ENCODE peak calls at places on chromosomes 1 and 21, in four cellular contexts. G, K, U and D are unnamed samples.

GRCh38 chr1:208599063-208599462 is 354.9 kb upstream of the PLXNA2 start:
- DNase-seq in G (no peak), K (no peak), U (no peak), D (no peak)

GRCh38 chr1:182143825-182144661 is 82.5 kb upstream of the ZNF648 start:
- DNase-seq in G (peak; percentile 81), K (peak; percentile 80), U (peak; percentile 77), D (peak; percentile 66)

GRCh38 chr1:246768403-246769020 is 44.3 kb downstream of the SCCPDH start:
- DNase-seq in G (no peak), K (no peak), U (no peak), D (peak; percentile 75)

GRCh38 chr1:115327270-115327669 is 10.8 kb downstream of the NGF start:
- DNase-seq in G (no peak), K (no peak), U (no peak), D (no peak)

GRCh38 chr21:15706686-15707085 is 23.1 kb upstream of the USP25 start:
- DNase-seq in G (no peak), K (peak; percentile 38), U (no peak), D (peak; percentile 40)

GRCh38 chr1:181754103-181754502 is 270.8 kb downstream of the CACNA1E start:
- DNase-seq in G (no peak), K (no peak), U (no peak), D (no peak)

GRCh38 chr1:60102691-60103090 is 29.1 kb upstream of the C1orf87 start:
- DNase-seq in G (no peak), K (no peak), U (no peak), D (no peak)

GRCh38 chr1:115952547-115952946 is 23.8 kb upstream of the SLC22A15 start:
- DNase-seq in G (no peak), K (no peak), U (no peak), D (no peak)

GRCh38 chr21:15009964-15010363 is 54.8 kb downstream of the NRIP1 start:
- DNase-seq in G (no peak), K (no peak), U (no peak), D (no peak)

GRCh38 chr1:1890506-1891348 is at the start of gene GNB1:
- DNase-seq in G (peak; percentile 96), K (peak; percentile 88), U (peak; percentile 88), D (peak; percentile 92)

GRCh38 chr1:231202125-231202633 is 38.8 kb upstream of the GNPAT start:
- DNase-seq in G (no peak), K (no peak), U (no peak), D (no peak)

GRCh38 chr1:20358761-20359263 is 68.1 kb downstream of the VWA5B1 start:
- DNase-seq in G (no peak), K (peak; percentile 92), U (peak; percentile 71), D (no peak)

GRCh38 chr1:56526571-56527174 is 52.7 kb downstream of the PLPP3 start:
- DNase-seq in G (no peak), K (no peak), U (no peak), D (no peak)

GRCh38 chr1:14915356-14916054 is 238.0 kb upstream of the TMEM51 start:
- DNase-seq in G (no peak), K (peak; percentile 52), U (peak; percentile 32), D (peak; percentile 89)

GRCh38 chr1:244163861-244164562 is 112.9 kb downstream of the ZBTB18 start:
- DNase-seq in G (no peak), K (peak; percentile 12), U (peak; percentile 27), D (peak; percentile 73)

GRCh38 chr1:74160045-74160444 is 37.9 kb downstream of the LRRIQ3 start:
- DNase-seq in G (no peak), K (no peak), U (no peak), D (no peak)

GRCh38 chr1:3002349-3003038 is 18.8 kb upstream of the ACTRT2 start:
- DNase-seq in G (no peak), K (no peak), U (no peak), D (no peak)

GRCh38 chr1:156336242-156336641 is 1.9 kb downstream of the CCT3 start:
- DNase-seq in G (no peak), K (no peak), U (no peak), D (no peak)

GRCh38 chr1:55210990-55211389 is 4.2 kb downstream of the USP24 start:
- DNase-seq in G (no peak), K (no peak), U (no peak), D (no peak)
- H3K27ac ChIP-seq in G (peak overlapping the region; percentile 54), K (peak overlapping the region; percentile 10), U (peak overlapping the region; percentile 99), D (no peak overlapping the region)

DNA sequence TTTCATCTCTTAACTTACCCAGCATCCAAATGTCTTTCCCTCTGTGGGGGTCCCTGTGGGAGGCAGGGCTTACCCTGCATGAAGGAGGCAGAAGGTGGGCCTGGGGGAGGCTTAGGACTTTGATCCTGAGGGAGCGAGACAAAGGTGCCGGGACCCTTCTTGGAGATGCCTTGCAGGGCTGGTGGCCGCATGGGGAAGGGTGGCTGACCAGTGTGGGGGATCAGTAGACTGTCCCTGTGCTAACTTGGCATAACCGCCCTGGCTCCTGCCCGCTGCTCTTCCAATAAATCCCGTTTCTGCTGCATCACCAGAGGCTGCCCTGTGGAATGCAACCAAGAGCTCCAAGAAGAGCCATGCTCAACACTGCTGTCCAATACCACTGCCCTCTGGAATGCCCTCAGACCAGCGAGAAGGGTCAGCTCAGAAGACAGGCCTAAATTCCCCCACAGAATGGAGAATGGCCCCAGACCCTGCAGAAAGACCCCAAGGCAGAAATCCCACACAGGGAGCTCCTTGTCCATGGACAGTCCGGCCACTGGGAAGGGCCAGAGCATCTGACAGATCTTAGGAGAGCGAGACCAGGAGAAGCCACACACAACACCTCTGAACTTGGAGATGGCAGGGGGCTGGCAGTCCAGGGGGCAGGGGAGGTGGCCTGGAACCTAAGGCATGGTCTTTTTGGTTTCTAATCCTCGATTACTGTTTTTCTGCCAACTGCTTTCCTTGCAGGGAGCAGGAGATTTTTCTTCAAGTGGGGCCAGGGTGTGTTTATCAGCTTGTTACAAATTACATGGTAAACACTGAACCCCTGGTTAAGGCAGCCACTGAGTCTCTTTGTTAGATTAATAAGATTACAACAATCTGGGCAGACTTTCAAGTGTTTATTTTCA is 46.7 kb upstream of the DMRTB1 start:
- DNase-seq in G (no peak), K (no peak), U (no peak), D (peak; percentile 45)
- H3K27ac ChIP-seq in G (no peak overlapping the region), K (no peak overlapping the region), U (no peak overlapping the region), D (no peak overlapping the region)

GRCh38 chr1:31624354-31625179 is 7.1 kb downstream of the HCRTR1 start:
- DNase-seq in G (no peak), K (no peak), U (no peak), D (peak; percentile 36)

GRCh38 chr1:31621498-31621820 is 4.0 kb downstream of the HCRTR1 start:
- DNase-seq in G (no peak), K (no peak), U (no peak), D (no peak)

GRCh38 chr1:31620631-31621497 is 3.4 kb downstream of the HCRTR1 start:
- DNase-seq in G (no peak), K (no peak), U (no peak), D (no peak)

GRCh38 chr1:31623365-31623764 is 5.9 kb downstream of the HCRTR1 start:
- DNase-seq in G (no peak), K (no peak), U (no peak), D (peak; percentile 40)

DNA sequence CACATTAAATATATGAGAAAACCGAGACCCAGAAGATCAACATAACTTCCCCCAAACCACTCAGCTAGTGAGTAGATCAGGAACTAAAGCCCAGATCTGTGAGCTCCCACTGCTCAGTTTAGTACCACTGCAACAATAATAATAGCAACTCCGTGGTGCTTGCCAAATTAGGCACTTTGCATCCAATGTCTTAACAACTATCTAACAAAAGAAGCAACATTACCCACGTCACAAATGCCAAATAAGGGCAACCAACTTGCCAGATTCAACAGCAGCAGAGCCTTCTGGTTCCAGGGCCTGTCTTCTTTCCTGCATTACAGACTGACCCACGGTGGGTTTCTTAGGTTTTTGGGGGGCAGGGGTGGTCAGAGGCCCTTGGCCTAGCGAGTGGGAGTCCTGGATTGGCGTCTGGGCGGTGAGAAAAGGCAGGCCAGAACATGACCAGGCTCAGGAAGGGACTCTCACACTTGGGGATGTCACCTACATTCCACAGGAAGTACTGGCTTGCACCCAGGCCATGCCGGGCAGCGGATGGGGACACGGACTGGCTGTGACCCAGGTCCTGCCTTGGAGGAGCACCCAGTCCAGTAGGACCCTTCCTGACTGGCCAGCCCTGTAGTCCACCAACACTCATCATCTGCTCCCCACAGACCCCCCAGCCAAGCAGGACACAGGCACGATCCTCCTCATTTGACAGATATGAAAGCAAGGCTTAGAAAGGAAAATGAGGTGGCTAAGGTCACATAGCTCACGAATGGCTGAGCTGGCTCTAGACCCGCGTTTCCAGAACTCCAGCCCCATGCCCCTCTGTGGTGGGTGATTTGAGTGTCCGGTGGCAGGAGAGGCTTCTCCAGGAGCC is 4.6 kb downstream of the HCRTR1 start:
- DNase-seq in G (no peak), K (no peak), U (peak; percentile 45), D (peak; percentile 31)
- H3K27ac ChIP-seq in G (no peak overlapping the region), K (no peak overlapping the region), U (peak overlapping the region; percentile 60), D (no peak overlapping the region)

DNA sequence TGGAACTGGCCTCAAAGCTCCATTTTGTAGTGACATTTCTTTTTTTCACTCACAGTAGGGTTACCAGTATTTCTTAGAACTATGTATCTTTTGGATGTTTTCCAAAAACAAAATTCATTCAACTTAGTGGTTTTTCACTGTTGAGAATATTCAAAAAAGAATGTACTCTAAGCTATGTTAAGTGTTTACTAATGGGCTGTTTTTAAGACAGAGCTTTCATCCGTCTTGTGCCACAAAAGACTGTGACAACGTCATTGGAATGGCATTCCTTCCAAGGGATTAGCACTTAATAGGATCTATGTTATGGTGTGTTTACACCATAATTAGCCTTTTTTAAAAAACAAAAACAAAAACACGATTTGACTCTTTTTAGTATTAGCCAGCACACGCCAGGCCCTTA is 66.8 kb downstream of the TTC3 start:
- DNase-seq in G (no peak), K (no peak), U (no peak), D (peak; percentile 62)
- H3K27ac ChIP-seq in G (no peak overlapping the region), K (no peak overlapping the region), U (no peak overlapping the region), D (peak overlapping the region; percentile 50)

GRCh38 chr1:23568608-23569383 is 9.5 kb upstream of the ID3 start:
- DNase-seq in G (no peak), K (no peak), U (no peak), D (no peak)
- H3K27ac ChIP-seq in G (no peak overlapping the region), K (no peak overlapping the region), U (peak overlapping the region; percentile 86), D (peak overlapping the region; percentile 98)

GRCh38 chr1:172252296-172252695 is 168.2 kb upstream of the C1orf105 start:
- DNase-seq in G (no peak), K (no peak), U (no peak), D (no peak)

GRCh38 chr1:172252925-172253324 is 167.6 kb upstream of the C1orf105 start:
- DNase-seq in G (no peak), K (no peak), U (no peak), D (no peak)

GRCh38 chr1:172254521-172255222 is 165.8 kb upstream of the C1orf105 start:
- DNase-seq in G (no peak), K (no peak), U (no peak), D (no peak)

DNA sequence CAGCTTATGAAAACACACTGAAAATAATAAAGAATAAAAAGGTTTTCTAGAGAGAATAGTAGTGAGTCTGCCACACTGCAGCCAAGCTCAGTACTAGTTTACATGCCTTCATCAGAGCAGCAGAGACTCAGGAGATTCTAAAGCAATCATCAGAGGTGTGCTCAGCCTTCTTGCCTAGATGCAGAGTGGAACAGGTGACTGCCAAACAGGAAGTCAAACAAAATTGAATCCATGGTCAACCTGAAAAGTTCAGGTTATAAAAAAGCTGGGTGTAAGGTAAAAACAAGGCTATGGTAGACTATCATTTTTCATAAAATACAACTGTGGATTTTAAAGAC is 165.3 kb upstream of the C1orf105 start:
- DNase-seq in G (no peak), K (no peak), U (no peak), D (no peak)
- H3K27ac ChIP-seq in G (peak overlapping the region; percentile 72), K (no peak overlapping the region), U (no peak overlapping the region), D (no peak overlapping the region)